ENCODE peak calls at places on chromosomes 12 and 14, in six cellular contexts. A is cardiac muscle cell, L is uterus, R is posterior vena cava, Y is T-helper 22 cell, K is mammary epithelial cell. E is an unnamed sample.

GRCh38 chr12:26630546-26631027 is 202.4 kb downstream of the ITPR2 start:
- DNase-seq in R (peak), Y (no peak), K (no peak), L (peak), A (peak), E (no peak)

GRCh38 chr12:700061-700460 is 36.8 kb upstream of the NINJ2 start:
- DNase-seq in R (no peak), Y (no peak), A (no peak), L (no peak), K (no peak), E (no peak)

GRCh38 chr14:42469637-42470426 is 863.2 kb downstream of the LRFN5 start:
- DNase-seq in R (no peak), Y (no peak), A (peak), K (no peak), L (no peak), E (no peak)

GRCh38 chr12:75892779-75893408 is 138.7 kb downstream of the PHLDA1 start:
- DNase-seq in Y (no peak), L (no peak), K (no peak), R (no peak), A (peak), E (no peak)

GRCh38 chr12:71447691-71448660 is 8.4 kb downstream of the LGR5 start:
- DNase-seq in K (no peak), A (no peak), Y (no peak), R (no peak), L (no peak), E (no peak)

GRCh38 chr12:64611430-64612286 is 1.4 kb downstream of the RASSF3 start:
- DNase-seq in L (peak), Y (no peak), K (peak), A (peak), R (peak), E (no peak)

GRCh38 chr14:22814945-22815713 is at the start of gene SLC7A7:
- DNase-seq in Y (no peak), K (no peak), R (no peak), A (peak), L (no peak), E (no peak)

GRCh38 chr14:75441731-75442130 is 13.9 kb downstream of the JDP2 start:
- DNase-seq in Y (no peak), R (no peak), K (no peak), A (no peak), L (no peak), E (no peak)

GRCh38 chr12:24025153-24025798 is 75.8 kb upstream of the SOX5 start:
- DNase-seq in A (no peak), L (no peak), K (no peak), R (no peak), Y (no peak), E (no peak)

GRCh38 chr14:88667555-88668273 is 104.9 kb downstream of the ZC3H14 start:
- DNase-seq in A (peak), R (no peak), Y (no peak), K (peak), L (no peak), E (no peak)

GRCh38 chr14:103886304-103887169 is 39.2 kb upstream of the PPP1R13B start:
- DNase-seq in Y (no peak), A (peak), R (no peak), K (no peak), L (no peak), E (no peak)

GRCh38 chr14:91190853-91191252 is 53.7 kb downstream of the GPR68 start:
- DNase-seq in Y (no peak), K (no peak), L (no peak), R (no peak), A (no peak), E (no peak)

GRCh38 chr14:57346741-57347140 is 43.6 kb upstream of the NAA30 start:
- DNase-seq in A (no peak), L (no peak), R (no peak), K (no peak), Y (no peak), E (no peak)

GRCh38 chr14:94601961-94602391 is 10.2 kb upstream of the SERPINA3 start:
- DNase-seq in R (peak), A (peak), K (peak), Y (no peak), L (peak), E (no peak)

GRCh38 chr12:68746572-68747180 is 700 bp downstream of the SLC35E3 start:
- DNase-seq in K (peak), Y (peak), L (peak), A (peak), R (peak), E (peak)

GRCh38 chr12:40376533-40377267 is 151.9 kb downstream of the LRRK2 start:
- DNase-seq in K (no peak), A (no peak), Y (no peak), L (no peak), R (no peak), E (no peak)

GRCh38 chr12:88946377-88946997 is 366.2 kb upstream of the KITLG start:
- DNase-seq in R (no peak), Y (no peak), A (peak), L (no peak), K (peak), E (no peak)

GRCh38 chr14:57057803-57058202 is 210.9 kb downstream of the EXOC5 start:
- DNase-seq in Y (no peak), R (no peak), K (no peak), A (no peak), L (no peak), E (no peak)

GRCh38 chr14:77151245-77151644 is 9.7 kb upstream of the ZDHHC22 start:
- DNase-seq in A (peak), Y (no peak), L (no peak), R (no peak), K (no peak), E (no peak)

GRCh38 chr14:29724991-29725390 is 202.7 kb downstream of the PRKD1 start:
- DNase-seq in R (no peak), L (no peak), K (no peak), A (peak), Y (no peak), E (no peak)

GRCh38 chr14:64213853-64214570 is 80.2 kb downstream of the ESR2 start:
- DNase-seq in R (no peak), A (no peak), L (no peak), Y (no peak), K (no peak), E (no peak)

GRCh38 chr12:104356231-104357115 is 52.9 kb downstream of the EID3 start:
- DNase-seq in R (no peak), K (no peak), L (no peak), Y (no peak), A (no peak), E (no peak)

GRCh38 chr14:103872492-103873113 is 25.2 kb upstream of the PPP1R13B start:
- DNase-seq in K (no peak), Y (no peak), A (no peak), L (no peak), R (no peak), E (no peak)

GRCh38 chr12:103673891-103674375 is 86.9 kb downstream of the STAB2 start:
- DNase-seq in R (no peak), A (no peak), Y (no peak), K (no peak), L (no peak), E (no peak)

GRCh38 chr12:124397807-124398577 is 103.1 kb downstream of the RFLNA start:
- DNase-seq in Y (no peak), L (peak), K (no peak), A (peak), R (no peak), E (no peak)

GRCh38 chr12:126588586-126589249 is 1523.5 kb downstream of the AACS start:
- DNase-seq in Y (no peak), L (no peak), K (no peak), R (no peak), A (no peak), E (no peak)

GRCh38 chr12:114399664-114400211 is 6.2 kb downstream of the TBX5 start:
- DNase-seq in L (no peak), Y (no peak), K (peak), R (peak), A (peak), E (no peak)

GRCh38 chr12:40227447-40227846 is 2.6 kb downstream of the LRRK2 start:
- DNase-seq in L (no peak), K (no peak), A (no peak), R (no peak), Y (no peak), E (no peak)

GRCh38 chr12:29519585-29520182 is 22.2 kb upstream of the OVCH1 start:
- DNase-seq in R (no peak), L (no peak), Y (no peak), K (peak), A (peak), E (no peak)

GRCh38 chr12:56935752-56936151 is 1.5 kb upstream of the SDR9C7 start:
- DNase-seq in R (no peak), L (no peak), A (no peak), K (no peak), Y (no peak), E (no peak)

GRCh38 chr14:31930493-31931225 is 146.4 kb upstream of the ARHGAP5 start:
- DNase-seq in R (no peak), L (no peak), A (no peak), K (peak), Y (no peak), E (no peak)

GRCh38 chr14:31271648-31272047 is 64.1 kb upstream of the HECTD1 start:
- DNase-seq in Y (no peak), R (no peak), L (no peak), A (no peak), K (no peak), E (no peak)